ENCODE peak calls at places on chromosomes 11 and 22, in seven cellular contexts. One of them, this sample, is unnamed.

GRCh38 chr22:17350292-17350691 is 19.0 kb upstream of the CECR2 start:
- DNase-seq in H1: no peak
- DNase-seq in thoracic aorta: no peak
- DNase-seq in choroid plexus epithelial cell: no peak
- DNase-seq in mesendoderm: no peak
- DNase-seq in cardiac fibroblast: peak; percentile 27
- DNase-seq in AG10803: no peak
- DNase-seq in this sample: no peak

GRCh38 chr22:23365524-23365923 is 185.2 kb downstream of the BCR start:
- DNase-seq in cardiac fibroblast: no peak
- DNase-seq in mesendoderm: no peak
- DNase-seq in choroid plexus epithelial cell: no peak
- DNase-seq in AG10803: no peak
- DNase-seq in H1: no peak
- DNase-seq in thoracic aorta: no peak
- DNase-seq in this sample: no peak

GRCh38 chr11:12235945-12236743 is 125.8 kb downstream of the MICAL2 start:
- DNase-seq in choroid plexus epithelial cell: peak; percentile 81
- DNase-seq in AG10803: peak; percentile 74
- DNase-seq in H1: no peak
- DNase-seq in mesendoderm: peak; percentile 74
- DNase-seq in cardiac fibroblast: peak; percentile 77
- DNase-seq in thoracic aorta: no peak
- DNase-seq in this sample: peak; percentile 67

GRCh38 chr22:19982991-19983578 is 33.5 kb downstream of the ARVCF start:
- DNase-seq in mesendoderm: no peak
- DNase-seq in cardiac fibroblast: no peak
- DNase-seq in thoracic aorta: no peak
- DNase-seq in choroid plexus epithelial cell: no peak
- DNase-seq in AG10803: no peak
- DNase-seq in H1: no peak
- DNase-seq in this sample: no peak

GRCh38 chr11:131664246-131664645 is 293.8 kb downstream of the NTM start:
- DNase-seq in H1: no peak
- DNase-seq in thoracic aorta: no peak
- DNase-seq in choroid plexus epithelial cell: no peak
- DNase-seq in AG10803: no peak
- DNase-seq in mesendoderm: no peak
- DNase-seq in cardiac fibroblast: no peak
- DNase-seq in this sample: no peak

GRCh38 chr22:37896181-37896592 is 9.9 kb upstream of the MICALL1 start:
- DNase-seq in mesendoderm: peak; percentile 87
- DNase-seq in choroid plexus epithelial cell: peak; percentile 71
- DNase-seq in thoracic aorta: no peak
- DNase-seq in cardiac fibroblast: peak; percentile 51
- DNase-seq in H1: no peak
- DNase-seq in AG10803: no peak
- DNase-seq in this sample: no peak

GRCh38 chr11:109864834-109865557 is 228.2 kb upstream of the ZC3H12C start:
- DNase-seq in AG10803: peak; percentile 54
- DNase-seq in mesendoderm: no peak
- DNase-seq in H1: no peak
- DNase-seq in cardiac fibroblast: peak; percentile 77
- DNase-seq in choroid plexus epithelial cell: peak; percentile 92
- DNase-seq in thoracic aorta: no peak
- DNase-seq in this sample: no peak

GRCh38 chr11:20647976-20648565 is 21.3 kb upstream of the NELL1 start:
- DNase-seq in mesendoderm: peak; percentile 60
- DNase-seq in choroid plexus epithelial cell: peak; percentile 61
- DNase-seq in thoracic aorta: no peak
- DNase-seq in AG10803: peak; percentile 39
- DNase-seq in H1: peak; percentile 79
- DNase-seq in cardiac fibroblast: peak; percentile 67
- DNase-seq in this sample: peak; percentile 69

GRCh38 chr22:42814215-42814614 is 42.9 kb downstream of the ARFGAP3 start:
- DNase-seq in mesendoderm: no peak
- DNase-seq in choroid plexus epithelial cell: peak; percentile 16
- DNase-seq in AG10803: no peak
- DNase-seq in thoracic aorta: no peak
- DNase-seq in H1: no peak
- DNase-seq in cardiac fibroblast: no peak
- DNase-seq in this sample: no peak

GRCh38 chr11:69525516-69526452 is 44.3 kb downstream of the LINC01488 start:
- DNase-seq in H1: no peak
- DNase-seq in mesendoderm: no peak
- DNase-seq in cardiac fibroblast: no peak
- DNase-seq in thoracic aorta: no peak
- DNase-seq in choroid plexus epithelial cell: no peak
- DNase-seq in AG10803: no peak
- DNase-seq in this sample: peak; percentile 33

GRCh38 chr11:96180341-96180740 is 162.7 kb downstream of the MAML2 start:
- DNase-seq in mesendoderm: peak; percentile 25
- DNase-seq in H1: no peak
- DNase-seq in AG10803: no peak
- DNase-seq in thoracic aorta: no peak
- DNase-seq in cardiac fibroblast: no peak
- DNase-seq in choroid plexus epithelial cell: no peak
- DNase-seq in this sample: no peak

GRCh38 chr11:96905084-96905641 is 515.4 kb downstream of the JRKL start:
- DNase-seq in AG10803: no peak
- DNase-seq in H1: no peak
- DNase-seq in cardiac fibroblast: no peak
- DNase-seq in thoracic aorta: no peak
- DNase-seq in mesendoderm: no peak
- DNase-seq in choroid plexus epithelial cell: no peak
- DNase-seq in this sample: no peak

GRCh38 chr22:24744638-24745037 is 29.9 kb downstream of the PIWIL3 start:
- DNase-seq in mesendoderm: no peak
- DNase-seq in cardiac fibroblast: peak; percentile 19
- DNase-seq in thoracic aorta: no peak
- DNase-seq in AG10803: no peak
- DNase-seq in choroid plexus epithelial cell: peak; percentile 34
- DNase-seq in H1: no peak
- DNase-seq in this sample: no peak

GRCh38 chr11:77401486-77402217 is 72.2 kb downstream of the PAK1 start:
- DNase-seq in AG10803: no peak
- DNase-seq in choroid plexus epithelial cell: no peak
- DNase-seq in cardiac fibroblast: no peak
- DNase-seq in thoracic aorta: no peak
- DNase-seq in mesendoderm: no peak
- DNase-seq in H1: no peak
- DNase-seq in this sample: no peak

GRCh38 chr11:70210051-70210501 is 7.0 kb downstream of the FADD start:
- DNase-seq in thoracic aorta: no peak
- DNase-seq in AG10803: peak; percentile 67
- DNase-seq in choroid plexus epithelial cell: peak; percentile 89
- DNase-seq in H1: no peak
- DNase-seq in mesendoderm: no peak
- DNase-seq in cardiac fibroblast: peak; percentile 91
- DNase-seq in this sample: no peak

GRCh38 chr11:76782526-76783293 is 446 bp upstream of the TSKU start:
- DNase-seq in cardiac fibroblast: peak; percentile 94
- DNase-seq in AG10803: peak; percentile 98
- DNase-seq in H1: no peak
- DNase-seq in mesendoderm: peak; percentile 98
- DNase-seq in choroid plexus epithelial cell: peak; percentile 99
- DNase-seq in thoracic aorta: peak; percentile 73
- DNase-seq in this sample: peak; percentile 97

GRCh38 chr22:39300198-39300830 is 19.1 kb downstream of the RPL3 start:
- DNase-seq in mesendoderm: peak; percentile 64
- DNase-seq in AG10803: no peak
- DNase-seq in cardiac fibroblast: peak; percentile 22
- DNase-seq in H1: no peak
- DNase-seq in thoracic aorta: no peak
- DNase-seq in choroid plexus epithelial cell: no peak
- DNase-seq in this sample: peak; percentile 67

GRCh38 chr11:44758996-44759395 is 32.2 kb downstream of the TSPAN18 start:
- DNase-seq in cardiac fibroblast: no peak
- DNase-seq in mesendoderm: no peak
- DNase-seq in H1: peak; percentile 32
- DNase-seq in thoracic aorta: no peak
- DNase-seq in choroid plexus epithelial cell: no peak
- DNase-seq in AG10803: no peak
- DNase-seq in this sample: no peak

GRCh38 chr11:119791047-119791446 is 62.0 kb upstream of the NECTIN1 start:
- DNase-seq in cardiac fibroblast: no peak
- DNase-seq in choroid plexus epithelial cell: peak; percentile 32
- DNase-seq in AG10803: no peak
- DNase-seq in thoracic aorta: no peak
- DNase-seq in mesendoderm: no peak
- DNase-seq in H1: no peak
- DNase-seq in this sample: no peak

GRCh38 chr11:10784229-10785145 is 24.2 kb downstream of the EIF4G2 start:
- DNase-seq in mesendoderm: peak; percentile 85
- DNase-seq in cardiac fibroblast: peak; percentile 43
- DNase-seq in thoracic aorta: no peak
- DNase-seq in H1: no peak
- DNase-seq in choroid plexus epithelial cell: peak; percentile 24
- DNase-seq in AG10803: no peak
- DNase-seq in this sample: no peak

GRCh38 chr11:7927635-7928034 is 3.4 kb downstream of the OR10A6 start:
- DNase-seq in AG10803: no peak
- DNase-seq in H1: no peak
- DNase-seq in cardiac fibroblast: peak; percentile 73
- DNase-seq in mesendoderm: no peak
- DNase-seq in choroid plexus epithelial cell: peak; percentile 38
- DNase-seq in thoracic aorta: no peak
- DNase-seq in this sample: no peak

GRCh38 chr11:117200813-117201515 is 1.8 kb downstream of the TAGLN start:
- DNase-seq in choroid plexus epithelial cell: no peak
- DNase-seq in H1: no peak
- DNase-seq in cardiac fibroblast: peak; percentile 46
- DNase-seq in mesendoderm: peak; percentile 41
- DNase-seq in AG10803: no peak
- DNase-seq in thoracic aorta: no peak
- DNase-seq in this sample: peak; percentile 61

GRCh38 chr11:117198613-117199012 is 557 bp upstream of the TAGLN start:
- DNase-seq in thoracic aorta: no peak
- DNase-seq in AG10803: no peak
- DNase-seq in H1: no peak
- DNase-seq in cardiac fibroblast: no peak
- DNase-seq in mesendoderm: no peak
- DNase-seq in choroid plexus epithelial cell: no peak
- DNase-seq in this sample: no peak

GRCh38 chr11:117199916-117200812 is 994 bp downstream of the TAGLN start:
- DNase-seq in H1: peak; percentile 50
- DNase-seq in choroid plexus epithelial cell: no peak
- DNase-seq in cardiac fibroblast: no peak
- DNase-seq in thoracic aorta: no peak
- DNase-seq in AG10803: no peak
- DNase-seq in mesendoderm: peak; percentile 25
- DNase-seq in this sample: peak; percentile 61

GRCh38 chr11:117197516-117198456 is 1.4 kb upstream of the TAGLN start:
- DNase-seq in choroid plexus epithelial cell: peak; percentile 50
- DNase-seq in mesendoderm: peak; percentile 90
- DNase-seq in AG10803: no peak
- DNase-seq in cardiac fibroblast: peak; percentile 57
- DNase-seq in H1: peak; percentile 94
- DNase-seq in thoracic aorta: no peak
- DNase-seq in this sample: peak; percentile 94

GRCh38 chr11:117199061-117199915 is at the start of gene TAGLN:
- DNase-seq in AG10803: peak; percentile 95
- DNase-seq in choroid plexus epithelial cell: peak; percentile 95
- DNase-seq in thoracic aorta: peak; percentile 85
- DNase-seq in cardiac fibroblast: peak; percentile 96
- DNase-seq in H1: peak; percentile 83
- DNase-seq in mesendoderm: peak; percentile 99
- DNase-seq in this sample: peak; percentile 94
- H3K4me3 ChIP-seq in AG10803: peak within 1 kb of the TSS; percentile 88
- H3K4me3 ChIP-seq in choroid plexus epithelial cell: peak within 1 kb of the TSS; percentile 66
- H3K4me3 ChIP-seq in thoracic aorta: peak within 1 kb of the TSS; percentile 81
- H3K4me3 ChIP-seq in cardiac fibroblast: peak within 1 kb of the TSS; percentile 75
- H3K4me3 ChIP-seq in H1: peak within 1 kb of the TSS; percentile 37
- H3K4me3 ChIP-seq in mesendoderm: peak within 1 kb of the TSS; percentile 32
- H3K4me3 ChIP-seq in this sample: peak within 1 kb of the TSS; percentile 51

DNA sequence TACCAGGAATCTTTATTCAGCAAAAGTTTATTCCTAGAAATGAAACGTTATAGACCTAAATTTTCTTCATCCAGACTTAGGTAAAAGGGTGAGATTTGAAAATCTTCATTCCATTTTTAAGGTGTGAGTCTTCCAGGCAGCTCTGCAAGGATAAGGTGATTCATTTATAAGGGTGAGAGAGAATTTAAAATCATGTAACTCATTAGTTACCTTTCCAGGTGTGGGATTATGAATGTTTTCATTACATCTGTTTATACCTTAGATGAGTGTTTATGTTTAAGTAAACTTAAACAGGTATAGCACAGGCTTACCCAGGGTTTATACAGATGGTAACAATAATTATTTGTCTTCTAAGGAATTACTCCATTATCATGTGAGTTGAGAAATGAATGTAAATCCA is 2.8 kb downstream of the PRSS23 start:
- DNase-seq in cardiac fibroblast: no peak
- DNase-seq in choroid plexus epithelial cell: no peak
- DNase-seq in H1: no peak
- DNase-seq in mesendoderm: no peak
- DNase-seq in thoracic aorta: no peak
- DNase-seq in AG10803: no peak
- DNase-seq in this sample: no peak
- H3K4me3 ChIP-seq in cardiac fibroblast: peak overlapping the region; percentile 88
- H3K4me3 ChIP-seq in choroid plexus epithelial cell: no peak overlapping the region
- H3K4me3 ChIP-seq in H1: no peak overlapping the region
- H3K4me3 ChIP-seq in mesendoderm: no peak overlapping the region
- H3K4me3 ChIP-seq in thoracic aorta: peak overlapping the region; percentile 86
- H3K4me3 ChIP-seq in AG10803: no peak overlapping the region
- H3K4me3 ChIP-seq in this sample: no peak overlapping the region

DNA sequence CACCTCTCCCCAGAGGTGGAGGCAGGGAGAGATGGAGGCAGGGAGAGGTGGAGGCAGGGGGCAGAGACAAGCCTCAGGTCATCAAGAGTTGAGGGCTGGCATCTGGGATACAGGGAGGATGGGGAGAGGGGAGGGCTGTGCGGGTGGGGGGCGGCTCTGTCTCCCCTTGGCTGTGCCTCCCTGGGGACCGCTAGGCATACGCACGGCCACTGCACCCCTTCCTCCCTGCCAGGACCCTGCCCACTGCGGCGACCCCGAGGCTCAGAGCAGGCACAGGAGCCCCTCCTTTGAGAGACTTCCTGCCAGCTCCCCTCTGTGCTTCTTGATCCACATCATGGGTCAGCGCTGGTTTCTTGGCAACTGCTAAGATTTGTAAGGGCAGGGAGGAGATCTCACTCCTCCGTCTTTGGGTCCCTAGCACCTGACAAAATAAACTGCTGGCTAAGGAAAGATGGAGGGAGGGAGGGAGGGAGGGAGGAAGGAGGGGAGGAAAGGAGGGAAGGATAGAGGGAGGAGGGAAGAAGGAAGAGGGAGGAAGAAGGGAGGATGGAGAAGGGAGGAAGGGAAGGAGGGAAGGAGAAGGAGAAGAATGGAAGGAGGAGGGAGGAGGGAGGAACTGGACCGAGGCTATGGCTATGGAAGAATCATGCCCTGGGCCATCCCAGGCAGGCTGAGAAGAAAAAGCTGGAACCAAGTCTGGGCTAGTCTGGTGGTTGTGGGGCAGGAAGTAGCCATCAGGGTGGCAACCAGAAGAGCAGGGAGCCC is 18.5 kb downstream of the PRR33 start:
- DNase-seq in H1: no peak
- DNase-seq in AG10803: no peak
- DNase-seq in choroid plexus epithelial cell: peak; percentile 54
- DNase-seq in mesendoderm: peak; percentile 8
- DNase-seq in cardiac fibroblast: peak; percentile 52
- DNase-seq in thoracic aorta: no peak
- DNase-seq in this sample: no peak
- H3K4me3 ChIP-seq in H1: no peak overlapping the region
- H3K4me3 ChIP-seq in AG10803: no peak overlapping the region
- H3K4me3 ChIP-seq in choroid plexus epithelial cell: no peak overlapping the region
- H3K4me3 ChIP-seq in mesendoderm: no peak overlapping the region
- H3K4me3 ChIP-seq in cardiac fibroblast: no peak overlapping the region
- H3K4me3 ChIP-seq in thoracic aorta: no peak overlapping the region
- H3K4me3 ChIP-seq in this sample: no peak overlapping the region

GRCh38 chr11:2709429-2709828 is 9.6 kb upstream of the KCNQ1OT1 start:
- DNase-seq in AG10803: no peak
- DNase-seq in choroid plexus epithelial cell: peak; percentile 94
- DNase-seq in thoracic aorta: no peak
- DNase-seq in mesendoderm: no peak
- DNase-seq in H1: no peak
- DNase-seq in cardiac fibroblast: peak; percentile 20
- DNase-seq in this sample: no peak
- H3K4me3 ChIP-seq in AG10803: no peak overlapping the region
- H3K4me3 ChIP-seq in choroid plexus epithelial cell: peak overlapping the region; percentile 20
- H3K4me3 ChIP-seq in thoracic aorta: peak overlapping the region; percentile 61
- H3K4me3 ChIP-seq in mesendoderm: no peak overlapping the region
- H3K4me3 ChIP-seq in H1: no peak overlapping the region
- H3K4me3 ChIP-seq in cardiac fibroblast: no peak overlapping the region
- H3K4me3 ChIP-seq in this sample: no peak overlapping the region

This sample was measured in H7.